ENCODE peak calls at places on chromosome 11, in seven cellular contexts. One of them, this sample, is unnamed.

GRCh38 chr11:48012051-48012391 is 31.7 kb downstream of the PTPRJ start:
- DNase-seq in GM12878: no peak
- DNase-seq in H1: no peak
- DNase-seq in SK-N-SH: no peak
- DNase-seq in GM12891: no peak
- DNase-seq in K562: no peak
- DNase-seq in HepG2: no peak
- DNase-seq in this sample: no peak

GRCh38 chr11:120236169-120237107 is 3.5 kb upstream of the POU2F3 start:
- DNase-seq in SK-N-SH: no peak
- DNase-seq in GM12878: no peak
- DNase-seq in HepG2: no peak
- DNase-seq in H1: no peak
- DNase-seq in GM12891: no peak
- DNase-seq in K562: peak
- DNase-seq in this sample: no peak

GRCh38 chr11:94193288-94193687 is 64.6 kb downstream of the PANX1 start:
- DNase-seq in H1: no peak
- DNase-seq in K562: no peak
- DNase-seq in SK-N-SH: no peak
- DNase-seq in GM12891: no peak
- DNase-seq in HepG2: no peak
- DNase-seq in GM12878: no peak
- DNase-seq in this sample: no peak

GRCh38 chr11:78195917-78196545 is 7.3 kb downstream of the USP35 start:
- DNase-seq in GM12878: no peak
- DNase-seq in K562: no peak
- DNase-seq in H1: no peak
- DNase-seq in GM12891: no peak
- DNase-seq in SK-N-SH: no peak
- DNase-seq in HepG2: no peak
- DNase-seq in this sample: no peak

GRCh38 chr11:13238879-13239514 is 38.6 kb upstream of the BMAL1 start:
- DNase-seq in SK-N-SH: peak
- DNase-seq in HepG2: peak
- DNase-seq in GM12891: peak
- DNase-seq in GM12878: no peak
- DNase-seq in K562: peak
- DNase-seq in H1: peak
- DNase-seq in this sample: no peak

GRCh38 chr11:94768602-94769511 is 701 bp downstream of the AMOTL1 start:
- DNase-seq in K562: peak
- DNase-seq in H1: peak
- DNase-seq in GM12878: no peak
- DNase-seq in GM12891: peak
- DNase-seq in SK-N-SH: peak
- DNase-seq in HepG2: no peak
- DNase-seq in this sample: no peak

GRCh38 chr11:130181295-130182272 is 22.0 kb downstream of the ST14 start:
- DNase-seq in GM12891: no peak
- DNase-seq in GM12878: no peak
- DNase-seq in SK-N-SH: no peak
- DNase-seq in H1: no peak
- DNase-seq in HepG2: peak
- DNase-seq in K562: no peak
- DNase-seq in this sample: no peak

GRCh38 chr11:65315866-65316233 is 1.2 kb downstream of the CDC42EP2 start:
- DNase-seq in GM12878: no peak
- DNase-seq in HepG2: no peak
- DNase-seq in K562: no peak
- DNase-seq in SK-N-SH: no peak
- DNase-seq in H1: no peak
- DNase-seq in GM12891: no peak
- DNase-seq in this sample: no peak

GRCh38 chr11:16252373-16252772 is 104.0 kb downstream of the SOX6 start:
- DNase-seq in HepG2: peak
- DNase-seq in SK-N-SH: peak
- DNase-seq in GM12891: no peak
- DNase-seq in K562: no peak
- DNase-seq in H1: no peak
- DNase-seq in GM12878: no peak
- DNase-seq in this sample: no peak

GRCh38 chr11:65620666-65621065 is 5.1 kb downstream of the PCNX3 start:
- DNase-seq in GM12878: no peak
- DNase-seq in GM12891: no peak
- DNase-seq in HepG2: no peak
- DNase-seq in K562: no peak
- DNase-seq in H1: no peak
- DNase-seq in SK-N-SH: no peak
- DNase-seq in this sample: no peak

GRCh38 chr11:75380716-75381420 is 18.4 kb upstream of the RPS3 start:
- DNase-seq in SK-N-SH: no peak
- DNase-seq in GM12891: no peak
- DNase-seq in H1: no peak
- DNase-seq in GM12878: no peak
- DNase-seq in K562: no peak
- DNase-seq in HepG2: peak
- DNase-seq in this sample: no peak

GRCh38 chr11:26247340-26247739 is 84.6 kb upstream of the ANO3 start:
- DNase-seq in K562: no peak
- DNase-seq in H1: no peak
- DNase-seq in GM12878: no peak
- DNase-seq in SK-N-SH: peak
- DNase-seq in HepG2: no peak
- DNase-seq in GM12891: no peak
- DNase-seq in this sample: no peak

GRCh38 chr11:85827768-85828639 is 17.1 kb upstream of the SYTL2 start:
- DNase-seq in GM12878: no peak
- DNase-seq in GM12891: no peak
- DNase-seq in HepG2: no peak
- DNase-seq in K562: no peak
- DNase-seq in SK-N-SH: no peak
- DNase-seq in H1: no peak
- DNase-seq in this sample: no peak

GRCh38 chr11:120601566-120601965 is 90.0 kb downstream of the GRIK4 start:
- DNase-seq in GM12878: no peak
- DNase-seq in HepG2: no peak
- DNase-seq in SK-N-SH: no peak
- DNase-seq in GM12891: no peak
- DNase-seq in K562: no peak
- DNase-seq in H1: no peak
- DNase-seq in this sample: no peak

GRCh38 chr11:66881436-66881835 is 24.6 kb downstream of the LRFN4 start:
- DNase-seq in K562: no peak
- DNase-seq in SK-N-SH: no peak
- DNase-seq in GM12891: no peak
- DNase-seq in GM12878: no peak
- DNase-seq in H1: no peak
- DNase-seq in HepG2: no peak
- DNase-seq in this sample: no peak

GRCh38 chr11:4041731-4042391 is 52.7 kb upstream of the RRM1 start:
- DNase-seq in K562: no peak
- DNase-seq in GM12878: no peak
- DNase-seq in SK-N-SH: no peak
- DNase-seq in H1: no peak
- DNase-seq in GM12891: no peak
- DNase-seq in HepG2: no peak
- DNase-seq in this sample: no peak

GRCh38 chr11:22938691-22939090 is 78.4 kb upstream of the CCDC179 start:
- DNase-seq in HepG2: no peak
- DNase-seq in SK-N-SH: no peak
- DNase-seq in K562: no peak
- DNase-seq in H1: no peak
- DNase-seq in GM12891: no peak
- DNase-seq in GM12878: no peak
- DNase-seq in this sample: no peak

GRCh38 chr11:43427971-43428370 is 69.3 kb downstream of the TTC17 start:
- DNase-seq in K562: no peak
- DNase-seq in GM12878: no peak
- DNase-seq in SK-N-SH: no peak
- DNase-seq in HepG2: no peak
- DNase-seq in GM12891: no peak
- DNase-seq in H1: no peak
- DNase-seq in this sample: no peak

GRCh38 chr11:66546368-66546965 is at the start of gene ACTN3:
- DNase-seq in HepG2: peak
- DNase-seq in H1: peak
- DNase-seq in GM12878: no peak
- DNase-seq in GM12891: no peak
- DNase-seq in K562: peak
- DNase-seq in SK-N-SH: peak
- DNase-seq in this sample: peak

GRCh38 chr11:1052133-1053011 is 15.9 kb upstream of the MUC6 start:
- DNase-seq in SK-N-SH: peak
- DNase-seq in H1: no peak
- DNase-seq in HepG2: no peak
- DNase-seq in GM12878: no peak
- DNase-seq in GM12891: no peak
- DNase-seq in K562: no peak
- DNase-seq in this sample: no peak

GRCh38 chr11:45658292-45658991 is 7.0 kb downstream of the CHST1 start:
- DNase-seq in HepG2: peak
- DNase-seq in GM12891: no peak
- DNase-seq in K562: no peak
- DNase-seq in SK-N-SH: no peak
- DNase-seq in H1: peak
- DNase-seq in GM12878: no peak
- DNase-seq in this sample: no peak

GRCh38 chr11:117931331-117931950 is 2.2 kb upstream of the TMPRSS13 start:
- DNase-seq in H1: no peak
- DNase-seq in HepG2: no peak
- DNase-seq in GM12891: no peak
- DNase-seq in GM12878: no peak
- DNase-seq in SK-N-SH: no peak
- DNase-seq in K562: no peak
- DNase-seq in this sample: no peak

GRCh38 chr11:67400942-67401494 is 640 bp downstream of the PPP1CA start:
- DNase-seq in K562: no peak
- DNase-seq in GM12878: no peak
- DNase-seq in SK-N-SH: no peak
- DNase-seq in GM12891: no peak
- DNase-seq in H1: no peak
- DNase-seq in HepG2: no peak
- DNase-seq in this sample: no peak

GRCh38 chr11:81129618-81130017 is 1604.0 kb downstream of the FAM181B start:
- DNase-seq in H1: no peak
- DNase-seq in GM12878: no peak
- DNase-seq in HepG2: no peak
- DNase-seq in SK-N-SH: no peak
- DNase-seq in GM12891: no peak
- DNase-seq in K562: no peak
- DNase-seq in this sample: no peak

GRCh38 chr11:66172146-66172545 is 96.3 kb upstream of the RAB1B start:
- DNase-seq in K562: no peak
- DNase-seq in HepG2: no peak
- DNase-seq in GM12878: no peak
- DNase-seq in SK-N-SH: no peak
- DNase-seq in GM12891: no peak
- DNase-seq in H1: no peak
- DNase-seq in this sample: no peak

GRCh38 chr11:71305451-71306125 is 53.2 kb upstream of the SHANK2 start:
- DNase-seq in SK-N-SH: no peak
- DNase-seq in GM12878: no peak
- DNase-seq in GM12891: no peak
- DNase-seq in H1: peak
- DNase-seq in K562: no peak
- DNase-seq in HepG2: no peak
- DNase-seq in this sample: no peak
- TF ChIP-seq TAF1 in SK-N-SH: no peak
- TF ChIP-seq TAF1 in GM12878: no peak
- TF ChIP-seq TAF1 in GM12891: no peak
- TF ChIP-seq TAF1 in H1: no peak
- TF ChIP-seq TAF1 in K562: no peak
- TF ChIP-seq TAF1 in HepG2: no peak
- TF ChIP-seq TAF1 in this sample: no peak

DNA sequence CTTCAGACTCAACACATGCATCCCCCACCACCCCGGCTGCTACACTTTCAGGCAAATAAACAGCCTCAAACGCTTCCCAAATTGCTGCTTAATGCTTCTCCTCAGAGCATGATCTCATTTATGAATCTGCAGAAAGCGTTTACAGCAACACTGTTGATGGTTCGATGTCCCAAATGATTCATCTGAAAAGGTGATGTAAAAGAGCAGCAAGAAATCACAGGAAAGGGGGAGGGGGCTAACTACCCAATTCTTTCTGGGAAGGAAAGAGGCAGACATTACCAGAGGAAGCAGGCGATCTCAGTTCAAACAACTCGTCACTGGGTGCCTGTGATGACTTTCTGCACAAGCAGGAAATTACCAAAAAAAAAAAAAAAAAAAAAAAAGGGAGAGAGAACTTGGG is 119.5 kb downstream of the TENM4 start:
- DNase-seq in GM12878: no peak
- DNase-seq in GM12891: no peak
- DNase-seq in HepG2: no peak
- DNase-seq in H1: no peak
- DNase-seq in K562: no peak
- DNase-seq in SK-N-SH: no peak
- DNase-seq in this sample: no peak
- TF ChIP-seq TAF1 in GM12878: no peak
- TF ChIP-seq TAF1 in GM12891: no peak
- TF ChIP-seq TAF1 in HepG2: no peak
- TF ChIP-seq TAF1 in H1: no peak
- TF ChIP-seq TAF1 in K562: no peak
- TF ChIP-seq TAF1 in SK-N-SH: no peak
- TF ChIP-seq TAF1 in this sample: no peak

GRCh38 chr11:128179512-128179911 is 407.8 kb downstream of the ETS1 start:
- DNase-seq in SK-N-SH: peak
- DNase-seq in GM12891: no peak
- DNase-seq in HepG2: no peak
- DNase-seq in GM12878: no peak
- DNase-seq in H1: no peak
- DNase-seq in K562: no peak
- DNase-seq in this sample: no peak
- TF ChIP-seq TAF1 in SK-N-SH: no peak
- TF ChIP-seq TAF1 in GM12891: no peak
- TF ChIP-seq TAF1 in HepG2: no peak
- TF ChIP-seq TAF1 in GM12878: no peak
- TF ChIP-seq TAF1 in H1: no peak
- TF ChIP-seq TAF1 in K562: no peak
- TF ChIP-seq TAF1 in this sample: no peak

DNA sequence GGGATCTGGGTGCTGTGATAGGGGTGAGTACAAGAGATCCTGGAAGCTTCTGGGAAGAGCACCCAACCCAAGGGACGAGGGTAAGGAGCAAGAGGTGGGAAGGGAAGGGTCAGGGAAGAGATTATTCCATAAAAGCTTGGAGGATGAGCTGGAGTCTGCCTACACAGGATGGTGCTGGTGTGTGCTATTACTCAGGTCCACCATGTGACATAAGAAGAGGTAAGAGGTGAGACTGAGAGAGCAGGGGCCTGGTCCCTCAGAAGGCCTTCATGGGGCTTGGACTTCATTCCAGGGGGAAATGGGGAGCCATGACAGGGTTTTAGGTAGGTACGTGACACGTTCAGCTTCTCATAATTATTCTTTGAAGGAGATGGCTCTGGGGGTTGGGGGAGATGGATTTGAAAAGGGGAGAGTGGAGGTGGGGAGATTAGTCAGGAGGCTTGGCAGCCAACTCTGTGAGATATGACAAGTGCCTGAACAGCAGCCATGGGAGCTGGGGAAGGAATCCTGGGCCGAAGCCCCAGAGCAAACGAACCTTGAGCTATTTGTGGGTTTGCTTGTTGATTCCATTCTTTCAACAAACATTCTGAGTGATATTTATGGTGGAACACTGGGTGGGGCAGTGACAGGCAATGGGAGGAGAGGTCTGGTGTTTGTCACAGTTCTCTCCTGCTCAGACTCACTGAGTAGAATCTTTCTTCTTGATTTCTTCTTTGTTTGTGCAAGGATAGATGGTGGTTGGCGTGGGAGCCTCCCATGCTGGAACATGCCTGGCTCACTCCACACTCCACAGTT is 11.2 kb upstream of the NCAM1 start:
- DNase-seq in HepG2: no peak
- DNase-seq in GM12891: no peak
- DNase-seq in H1: no peak
- DNase-seq in SK-N-SH: no peak
- DNase-seq in GM12878: no peak
- DNase-seq in K562: no peak
- DNase-seq in this sample: no peak
- TF ChIP-seq TAF1 in HepG2: no peak
- TF ChIP-seq TAF1 in GM12891: no peak
- TF ChIP-seq TAF1 in H1: no peak
- TF ChIP-seq TAF1 in SK-N-SH: no peak
- TF ChIP-seq TAF1 in GM12878: no peak
- TF ChIP-seq TAF1 in K562: no peak
- TF ChIP-seq TAF1 in this sample: no peak